ENCODE peak calls at places on chromosomes 3 and 15, in seven cellular contexts. One of them, this sample, is unnamed.

GRCh38 chr3:143090486-143090885 is 29.1 kb upstream of the CHST2 start:
- DNase-seq in dorsolateral prefrontal cortex: no peak
- DNase-seq in uterus: no peak
- DNase-seq in colonic mucosa: no peak
- DNase-seq in heart right ventricle: peak; percentile 13
- DNase-seq in AG04449: no peak
- DNase-seq in ovary: no peak
- DNase-seq in this sample: no peak

GRCh38 chr3:45126730-45127129 is 19.4 kb downstream of the CDCP1 start:
- DNase-seq in ovary: no peak
- DNase-seq in uterus: no peak
- DNase-seq in dorsolateral prefrontal cortex: no peak
- DNase-seq in AG04449: no peak
- DNase-seq in colonic mucosa: no peak
- DNase-seq in heart right ventricle: no peak
- DNase-seq in this sample: no peak

GRCh38 chr3:25962255-25962654 is 172.4 kb downstream of the OXSM start:
- DNase-seq in dorsolateral prefrontal cortex: no peak
- DNase-seq in uterus: no peak
- DNase-seq in AG04449: no peak
- DNase-seq in heart right ventricle: no peak
- DNase-seq in colonic mucosa: no peak
- DNase-seq in ovary: no peak
- DNase-seq in this sample: no peak

GRCh38 chr3:128554100-128554464 is 61.1 kb upstream of the GATA2 start:
- DNase-seq in heart right ventricle: no peak
- DNase-seq in AG04449: no peak
- DNase-seq in dorsolateral prefrontal cortex: no peak
- DNase-seq in ovary: no peak
- DNase-seq in uterus: peak; percentile 16
- DNase-seq in colonic mucosa: no peak
- DNase-seq in this sample: no peak

GRCh38 chr15:51198701-51199253 is 104.1 kb upstream of the TNFAIP8L3 start:
- DNase-seq in ovary: no peak
- DNase-seq in AG04449: no peak
- DNase-seq in heart right ventricle: no peak
- DNase-seq in uterus: no peak
- DNase-seq in colonic mucosa: no peak
- DNase-seq in dorsolateral prefrontal cortex: no peak
- DNase-seq in this sample: no peak

GRCh38 chr3:8970971-8971589 is 7.8 kb upstream of the RAD18 start:
- DNase-seq in ovary: peak; percentile 66
- DNase-seq in dorsolateral prefrontal cortex: peak; percentile 70
- DNase-seq in uterus: peak; percentile 63
- DNase-seq in heart right ventricle: peak; percentile 61
- DNase-seq in AG04449: no peak
- DNase-seq in colonic mucosa: peak; percentile 77
- DNase-seq in this sample: peak; percentile 64

GRCh38 chr15:29043731-29044485 is 158.1 kb downstream of the APBA2 start:
- DNase-seq in colonic mucosa: no peak
- DNase-seq in dorsolateral prefrontal cortex: no peak
- DNase-seq in heart right ventricle: no peak
- DNase-seq in ovary: no peak
- DNase-seq in uterus: no peak
- DNase-seq in AG04449: no peak
- DNase-seq in this sample: no peak

GRCh38 chr15:42090375-42090774 is 4.0 kb downstream of the PLA2G4D start:
- DNase-seq in ovary: no peak
- DNase-seq in uterus: no peak
- DNase-seq in dorsolateral prefrontal cortex: no peak
- DNase-seq in heart right ventricle: no peak
- DNase-seq in AG04449: no peak
- DNase-seq in colonic mucosa: peak; percentile 44
- DNase-seq in this sample: no peak

GRCh38 chr3:104564045-104564643 is 802.6 kb upstream of the ALCAM start:
- DNase-seq in ovary: peak; percentile 38
- DNase-seq in dorsolateral prefrontal cortex: no peak
- DNase-seq in AG04449: no peak
- DNase-seq in heart right ventricle: peak; percentile 12
- DNase-seq in colonic mucosa: peak; percentile 65
- DNase-seq in uterus: peak; percentile 21
- DNase-seq in this sample: no peak

GRCh38 chr3:114011059-114011797 is 45.1 kb downstream of the CCDC191 start:
- DNase-seq in heart right ventricle: no peak
- DNase-seq in colonic mucosa: no peak
- DNase-seq in uterus: no peak
- DNase-seq in AG04449: no peak
- DNase-seq in ovary: no peak
- DNase-seq in dorsolateral prefrontal cortex: no peak
- DNase-seq in this sample: no peak

GRCh38 chr15:56428821-56429458 is 36.0 kb downstream of the MNS1 start:
- DNase-seq in heart right ventricle: no peak
- DNase-seq in dorsolateral prefrontal cortex: no peak
- DNase-seq in ovary: no peak
- DNase-seq in uterus: no peak
- DNase-seq in AG04449: no peak
- DNase-seq in colonic mucosa: no peak
- DNase-seq in this sample: peak; percentile 26

GRCh38 chr3:42843730-42844713 is 31.7 kb downstream of the CYP8B1 start:
- DNase-seq in ovary: no peak
- DNase-seq in colonic mucosa: no peak
- DNase-seq in uterus: peak; percentile 48
- DNase-seq in AG04449: no peak
- DNase-seq in dorsolateral prefrontal cortex: no peak
- DNase-seq in heart right ventricle: no peak
- DNase-seq in this sample: no peak

GRCh38 chr3:15557511-15557946 is 36.0 kb upstream of the COLQ start:
- DNase-seq in dorsolateral prefrontal cortex: no peak
- DNase-seq in AG04449: peak; percentile 41
- DNase-seq in uterus: peak; percentile 54
- DNase-seq in heart right ventricle: peak; percentile 55
- DNase-seq in colonic mucosa: peak; percentile 72
- DNase-seq in ovary: no peak
- DNase-seq in this sample: peak; percentile 39

GRCh38 chr15:79736435-79737000 is 160.3 kb downstream of the MTHFS start:
- DNase-seq in dorsolateral prefrontal cortex: no peak
- DNase-seq in uterus: no peak
- DNase-seq in colonic mucosa: no peak
- DNase-seq in heart right ventricle: no peak
- DNase-seq in ovary: no peak
- DNase-seq in AG04449: no peak
- DNase-seq in this sample: no peak

GRCh38 chr3:168272343-168272984 is 176.7 kb upstream of the GOLIM4 start:
- DNase-seq in colonic mucosa: no peak
- DNase-seq in ovary: no peak
- DNase-seq in dorsolateral prefrontal cortex: no peak
- DNase-seq in uterus: no peak
- DNase-seq in AG04449: no peak
- DNase-seq in heart right ventricle: no peak
- DNase-seq in this sample: no peak

GRCh38 chr15:70830615-70831014 is 23.3 kb downstream of the LARP6 start:
- DNase-seq in heart right ventricle: no peak
- DNase-seq in ovary: no peak
- DNase-seq in uterus: no peak
- DNase-seq in dorsolateral prefrontal cortex: no peak
- DNase-seq in colonic mucosa: no peak
- DNase-seq in AG04449: no peak
- DNase-seq in this sample: no peak

GRCh38 chr15:38991126-38991525 is 426.5 kb upstream of the RASGRP1 start:
- DNase-seq in colonic mucosa: no peak
- DNase-seq in uterus: no peak
- DNase-seq in heart right ventricle: no peak
- DNase-seq in dorsolateral prefrontal cortex: no peak
- DNase-seq in ovary: no peak
- DNase-seq in AG04449: no peak
- DNase-seq in this sample: no peak

GRCh38 chr3:106161236-106161635 is 292.4 kb upstream of the CBLB start:
- DNase-seq in ovary: no peak
- DNase-seq in dorsolateral prefrontal cortex: no peak
- DNase-seq in AG04449: no peak
- DNase-seq in colonic mucosa: no peak
- DNase-seq in uterus: no peak
- DNase-seq in heart right ventricle: no peak
- DNase-seq in this sample: no peak

GRCh38 chr3:101725192-101725889 is 927 bp downstream of the CEP97 start:
- DNase-seq in uterus: peak; percentile 20
- DNase-seq in AG04449: no peak
- DNase-seq in ovary: peak; percentile 57
- DNase-seq in heart right ventricle: peak; percentile 27
- DNase-seq in dorsolateral prefrontal cortex: peak; percentile 43
- DNase-seq in colonic mucosa: peak; percentile 55
- DNase-seq in this sample: no peak

GRCh38 chr3:146136647-146137046 is 24.3 kb downstream of the PLOD2 start:
- DNase-seq in dorsolateral prefrontal cortex: no peak
- DNase-seq in ovary: no peak
- DNase-seq in heart right ventricle: no peak
- DNase-seq in uterus: no peak
- DNase-seq in colonic mucosa: no peak
- DNase-seq in AG04449: no peak
- DNase-seq in this sample: no peak

GRCh38 chr3:146131616-146132410 is 29.2 kb downstream of the PLOD2 start:
- DNase-seq in AG04449: peak; percentile 76
- DNase-seq in colonic mucosa: no peak
- DNase-seq in dorsolateral prefrontal cortex: no peak
- DNase-seq in uterus: no peak
- DNase-seq in heart right ventricle: no peak
- DNase-seq in ovary: no peak
- DNase-seq in this sample: no peak

GRCh38 chr3:146130881-146131371 is 30.1 kb downstream of the PLOD2 start:
- DNase-seq in heart right ventricle: no peak
- DNase-seq in dorsolateral prefrontal cortex: no peak
- DNase-seq in uterus: no peak
- DNase-seq in ovary: no peak
- DNase-seq in colonic mucosa: no peak
- DNase-seq in AG04449: no peak
- DNase-seq in this sample: no peak

GRCh38 chr3:146133436-146133835 is 27.5 kb downstream of the PLOD2 start:
- DNase-seq in uterus: no peak
- DNase-seq in heart right ventricle: no peak
- DNase-seq in colonic mucosa: no peak
- DNase-seq in AG04449: no peak
- DNase-seq in dorsolateral prefrontal cortex: no peak
- DNase-seq in ovary: no peak
- DNase-seq in this sample: no peak

DNA sequence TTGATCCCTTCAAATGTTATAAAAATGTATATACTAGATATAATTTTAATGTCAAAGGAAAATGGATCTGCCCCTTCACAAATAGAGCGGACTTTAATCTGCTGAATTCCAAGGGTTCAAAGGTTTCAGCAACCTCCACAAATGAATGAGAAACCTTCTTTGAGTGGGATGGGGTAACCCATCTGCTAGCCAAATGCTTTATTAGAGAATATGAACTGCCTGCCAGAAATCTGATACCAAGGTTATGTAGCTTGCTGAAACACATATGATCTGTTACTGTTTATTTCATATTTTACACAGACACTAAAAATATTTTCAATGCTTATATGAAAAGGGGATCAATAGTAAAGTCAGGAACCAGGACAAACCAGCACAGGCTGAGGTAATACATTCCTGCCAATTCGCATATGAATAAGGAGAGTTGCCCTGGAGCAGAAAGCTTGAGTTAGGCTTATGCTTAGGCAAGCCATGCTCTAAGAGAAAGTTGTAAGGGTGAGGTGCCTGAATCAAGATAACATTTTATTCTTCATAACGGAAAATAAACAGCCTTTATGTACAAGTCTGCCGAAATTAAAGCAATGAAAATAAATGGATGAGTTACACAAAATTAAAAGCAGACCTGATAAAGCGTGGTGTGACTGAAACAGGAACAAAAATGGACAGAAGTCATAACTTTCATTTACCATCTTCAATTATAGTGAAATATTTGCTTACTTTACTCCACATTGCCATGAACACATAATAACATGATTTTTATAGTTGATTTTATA is 26.5 kb downstream of the PLOD2 start:
- DNase-seq in ovary: no peak
- DNase-seq in uterus: no peak
- DNase-seq in heart right ventricle: no peak
- DNase-seq in colonic mucosa: no peak
- DNase-seq in dorsolateral prefrontal cortex: no peak
- DNase-seq in AG04449: no peak
- DNase-seq in this sample: no peak
- TF ChIP-seq CTCF in ovary: no peak
- TF ChIP-seq CTCF in uterus: no peak
- TF ChIP-seq CTCF in heart right ventricle: no peak
- TF ChIP-seq CTCF in colonic mucosa: no peak
- TF ChIP-seq CTCF in dorsolateral prefrontal cortex: no peak
- TF ChIP-seq CTCF in AG04449: no peak
- TF ChIP-seq CTCF in this sample: no peak

GRCh38 chr3:66335671-66336070 is 114.9 kb downstream of the SLC25A26 start:
- DNase-seq in uterus: no peak
- DNase-seq in heart right ventricle: no peak
- DNase-seq in dorsolateral prefrontal cortex: no peak
- DNase-seq in ovary: no peak
- DNase-seq in colonic mucosa: no peak
- DNase-seq in AG04449: no peak
- DNase-seq in this sample: no peak
- TF ChIP-seq CTCF in uterus: no peak
- TF ChIP-seq CTCF in heart right ventricle: no peak
- TF ChIP-seq CTCF in dorsolateral prefrontal cortex: no peak
- TF ChIP-seq CTCF in ovary: no peak
- TF ChIP-seq CTCF in colonic mucosa: no peak
- TF ChIP-seq CTCF in AG04449: no peak
- TF ChIP-seq CTCF in this sample: no peak

GRCh38 chr3:159941043-159941994 is 47.3 kb upstream of the IL12A start:
- DNase-seq in AG04449: no peak
- DNase-seq in uterus: no peak
- DNase-seq in dorsolateral prefrontal cortex: no peak
- DNase-seq in ovary: no peak
- DNase-seq in colonic mucosa: no peak
- DNase-seq in heart right ventricle: no peak
- DNase-seq in this sample: no peak

GRCh38 chr3:159936541-159936940 is 52.1 kb upstream of the IL12A start:
- DNase-seq in dorsolateral prefrontal cortex: no peak
- DNase-seq in AG04449: no peak
- DNase-seq in heart right ventricle: no peak
- DNase-seq in ovary: no peak
- DNase-seq in uterus: no peak
- DNase-seq in colonic mucosa: no peak
- DNase-seq in this sample: no peak

GRCh38 chr3:159938712-159939111 is 49.9 kb upstream of the IL12A start:
- DNase-seq in heart right ventricle: no peak
- DNase-seq in AG04449: no peak
- DNase-seq in dorsolateral prefrontal cortex: no peak
- DNase-seq in ovary: no peak
- DNase-seq in uterus: no peak
- DNase-seq in colonic mucosa: no peak
- DNase-seq in this sample: no peak

GRCh38 chr3:159934216-159934615 is 54.4 kb upstream of the IL12A start:
- DNase-seq in uterus: no peak
- DNase-seq in heart right ventricle: no peak
- DNase-seq in AG04449: no peak
- DNase-seq in dorsolateral prefrontal cortex: no peak
- DNase-seq in colonic mucosa: no peak
- DNase-seq in ovary: no peak
- DNase-seq in this sample: no peak

GRCh38 chr3:159937561-159937960 is 51.1 kb upstream of the IL12A start:
- DNase-seq in uterus: no peak
- DNase-seq in AG04449: no peak
- DNase-seq in ovary: no peak
- DNase-seq in colonic mucosa: no peak
- DNase-seq in heart right ventricle: no peak
- DNase-seq in dorsolateral prefrontal cortex: no peak
- DNase-seq in this sample: no peak
- TF ChIP-seq CTCF in uterus: no peak
- TF ChIP-seq CTCF in AG04449: no peak
- TF ChIP-seq CTCF in ovary: no peak
- TF ChIP-seq CTCF in colonic mucosa: no peak
- TF ChIP-seq CTCF in heart right ventricle: no peak
- TF ChIP-seq CTCF in dorsolateral prefrontal cortex: no peak
- TF ChIP-seq CTCF in this sample: no peak

GRCh38 chr3:171939578-171939977 is 96.4 kb downstream of the TMEM212 start:
- DNase-seq in dorsolateral prefrontal cortex: no peak
- DNase-seq in uterus: no peak
- DNase-seq in AG04449: no peak
- DNase-seq in heart right ventricle: no peak
- DNase-seq in colonic mucosa: no peak
- DNase-seq in ovary: no peak
- DNase-seq in this sample: no peak
- TF ChIP-seq CTCF in dorsolateral prefrontal cortex: no peak
- TF ChIP-seq CTCF in uterus: no peak
- TF ChIP-seq CTCF in AG04449: no peak
- TF ChIP-seq CTCF in heart right ventricle: no peak
- TF ChIP-seq CTCF in colonic mucosa: no peak
- TF ChIP-seq CTCF in ovary: no peak
- TF ChIP-seq CTCF in this sample: no peak

This sample was measured in GM13977.